ENCODE peak calls at places on chromosomes 11 and 22, in five cellular contexts. B, W, F, Q and G are unnamed samples.

GRCh38 chr11:112453601-112454577 is 193.2 kb upstream of the PLET1 start:
- DNase-seq in B (peak), W (peak), F (no peak), Q (peak), G (no peak)

GRCh38 chr22:30210235-30210831 is 36.2 kb downstream of the LIF start:
- DNase-seq in B (peak), W (peak), F (no peak), Q (no peak), G (peak)

GRCh38 chr11:15745266-15745665 is 611.1 kb downstream of the SOX6 start:
- DNase-seq in B (peak), W (no peak), F (no peak), Q (no peak), G (no peak)

GRCh38 chr22:39209756-39210155 is 35.0 kb downstream of the PDGFB start:
- DNase-seq in B (no peak), W (no peak), F (no peak), Q (no peak), G (no peak)

GRCh38 chr22:27183474-27183873 is 526.1 kb downstream of the MIAT start:
- DNase-seq in B (no peak), W (no peak), F (no peak), Q (no peak), G (no peak)

GRCh38 chr22:31217890-31218287 is 5.8 kb downstream of the LIMK2 start:
- DNase-seq in B (no peak), W (no peak), F (no peak), Q (no peak), G (no peak)

GRCh38 chr11:88231894-88232482 is 56.7 kb upstream of the RAB38 start:
- DNase-seq in B (peak), W (peak), F (no peak), Q (no peak), G (no peak)

GRCh38 chr11:9176550-9176949 is 85.2 kb upstream of the SCUBE2 start:
- DNase-seq in B (no peak), W (no peak), F (no peak), Q (no peak), G (no peak)

GRCh38 chr11:16825091-16825490 is 86.6 kb downstream of the C11orf58 start:
- DNase-seq in B (no peak), W (no peak), F (no peak), Q (no peak), G (no peak)

GRCh38 chr11:78949976-78950690 is 375.5 kb upstream of the NARS2 start:
- DNase-seq in B (no peak), W (no peak), F (no peak), Q (no peak), G (no peak)

GRCh38 chr11:64251986-64252837 is 882 bp downstream of the PLCB3 start:
- DNase-seq in B (no peak), W (peak), F (peak), Q (no peak), G (no peak)

GRCh38 chr22:36201630-36202312 is at the start of gene APOL4:
- DNase-seq in B (no peak), W (peak), F (peak), Q (no peak), G (peak)

GRCh38 chr22:37163618-37164534 is 14.2 kb upstream of the IL2RB start:
- DNase-seq in B (no peak), W (no peak), F (no peak), Q (no peak), G (no peak)

GRCh38 chr22:45886502-45886901 is 90.5 kb downstream of the WNT7B start:
- DNase-seq in B (no peak), W (no peak), F (peak), Q (no peak), G (no peak)

GRCh38 chr11:68690671-68691401 is 6.5 kb downstream of the GAL start:
- DNase-seq in B (no peak), W (no peak), F (no peak), Q (no peak), G (no peak)

GRCh38 chr11:95450547-95451123 is 219.6 kb upstream of the SESN3 start:
- DNase-seq in B (peak), W (no peak), F (no peak), Q (no peak), G (no peak)

GRCh38 chr11:2519879-2520735 is 75.3 kb downstream of the KCNQ1 start:
- DNase-seq in B (no peak), W (peak), F (peak), Q (no peak), G (no peak)

GRCh38 chr22:43967069-43967468 is 11.8 kb downstream of the SAMM50 start:
- DNase-seq in B (no peak), W (no peak), F (no peak), Q (no peak), G (no peak)

GRCh38 chr11:42422094-42422493 is 889.7 kb upstream of the API5 start:
- DNase-seq in B (peak), W (no peak), F (no peak), Q (no peak), G (no peak)

GRCh38 chr22:25514436-25514835 is 50.0 kb upstream of the GRK3 start:
- DNase-seq in B (no peak), W (no peak), F (no peak), Q (no peak), G (no peak)

GRCh38 chr11:17102447-17102846 is 25.0 kb upstream of the RPS13 start:
- DNase-seq in B (no peak), W (no peak), F (no peak), Q (no peak), G (no peak)

GRCh38 chr22:37258005-37258790 is 14.1 kb upstream of the RAC2 start:
- DNase-seq in B (no peak), W (no peak), F (no peak), Q (no peak), G (no peak)

GRCh38 chr22:42962295-42963230 is 52.4 kb downstream of the PACSIN2 start:
- DNase-seq in B (no peak), W (no peak), F (no peak), Q (no peak), G (no peak)

GRCh38 chr11:22389526-22390282 is 51.5 kb downstream of the SLC17A6 start:
- DNase-seq in B (no peak), W (no peak), F (no peak), Q (no peak), G (no peak)

GRCh38 chr11:77202941-77203900 is 75.2 kb downstream of the MYO7A start:
- DNase-seq in B (no peak), W (peak), F (no peak), Q (no peak), G (no peak)

GRCh38 chr11:7492253-7492652 is 6.9 kb downstream of the OLFML1 start:
- DNase-seq in B (no peak), W (no peak), F (no peak), Q (no peak), G (no peak)

DNA sequence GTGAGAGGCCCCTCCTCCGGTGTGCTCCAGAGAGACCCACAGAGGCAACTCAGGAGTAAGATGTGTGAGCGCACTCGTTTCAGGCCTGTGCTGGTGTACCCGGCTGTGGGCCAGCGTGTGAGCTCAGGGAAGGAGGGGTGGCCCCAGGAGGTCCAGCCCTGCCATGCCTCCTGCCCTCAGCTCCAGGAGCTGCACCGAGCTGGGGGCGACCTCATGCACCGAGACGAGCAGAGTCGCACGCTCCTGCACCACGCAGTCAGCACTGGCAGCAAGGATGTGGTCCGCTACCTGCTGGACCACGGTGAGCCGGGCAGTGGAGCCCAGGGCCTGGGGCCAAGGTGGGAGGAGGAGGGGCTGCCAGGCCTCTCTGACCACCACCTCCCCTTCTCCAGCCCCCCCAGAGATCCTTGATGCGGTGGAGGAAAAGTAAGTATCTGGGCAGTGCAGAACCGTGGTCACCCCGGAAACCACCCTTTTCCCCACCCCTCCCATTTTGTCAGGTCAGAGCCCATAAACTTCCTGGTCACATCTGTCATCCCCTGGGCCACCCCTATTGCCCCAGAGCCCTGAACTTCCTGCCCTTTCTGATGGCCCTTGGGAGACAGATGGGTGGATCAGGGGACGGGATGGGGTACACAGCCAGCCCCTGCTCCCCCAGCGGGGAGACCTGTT is 2.5 kb upstream of the MDK start:
- DNase-seq in B (no peak), W (no peak), F (no peak), Q (no peak), G (no peak)
- H3K27ac ChIP-seq in B (no peak), W (no peak), F (peak), Q (peak), G (no peak)

GRCh38 chr11:47183969-47184368 is 2.3 kb downstream of the PACSIN3 start:
- DNase-seq in B (no peak), W (no peak), F (peak), Q (no peak), G (no peak)

GRCh38 chr11:47182380-47182779 is 3.9 kb downstream of the PACSIN3 start:
- DNase-seq in B (no peak), W (no peak), F (no peak), Q (no peak), G (no peak)

GRCh38 chr11:47181271-47181670 is 4.6 kb upstream of the ARFGAP2 start:
- DNase-seq in B (no peak), W (no peak), F (no peak), Q (no peak), G (no peak)

GRCh38 chr11:47184711-47185304 is 1.4 kb downstream of the PACSIN3 start:
- DNase-seq in B (no peak), W (no peak), F (peak), Q (no peak), G (peak)

GRCh38 chr11:47183031-47183856 is 3.0 kb downstream of the PACSIN3 start:
- DNase-seq in B (no peak), W (no peak), F (peak), Q (no peak), G (no peak)
- H3K27ac ChIP-seq in B (no peak), W (no peak), F (peak), Q (no peak), G (no peak)

DNA sequence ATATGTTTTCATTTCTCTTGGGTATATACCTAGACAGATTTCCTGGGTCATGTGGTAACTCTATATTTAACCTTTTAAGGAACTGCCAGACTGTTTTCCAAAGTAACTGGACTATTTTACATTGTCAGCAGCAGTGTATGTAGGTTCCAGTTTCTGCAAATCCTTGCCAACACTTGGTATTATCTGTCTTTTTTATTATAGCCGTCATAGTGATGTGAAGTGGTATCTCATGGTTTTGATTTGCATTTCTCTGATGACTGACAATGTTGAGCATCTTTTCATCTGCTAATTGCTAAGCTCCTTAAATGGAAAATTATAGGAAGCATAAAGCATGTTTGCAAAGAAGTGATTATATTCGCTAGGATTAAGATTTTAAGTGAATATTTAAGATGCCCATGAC is 13.9 kb downstream of the NNMT start:
- DNase-seq in B (no peak), W (no peak), F (no peak), Q (no peak), G (no peak)
- H3K27ac ChIP-seq in B (no peak), W (no peak), F (no peak), Q (no peak), G (no peak)

DNA sequence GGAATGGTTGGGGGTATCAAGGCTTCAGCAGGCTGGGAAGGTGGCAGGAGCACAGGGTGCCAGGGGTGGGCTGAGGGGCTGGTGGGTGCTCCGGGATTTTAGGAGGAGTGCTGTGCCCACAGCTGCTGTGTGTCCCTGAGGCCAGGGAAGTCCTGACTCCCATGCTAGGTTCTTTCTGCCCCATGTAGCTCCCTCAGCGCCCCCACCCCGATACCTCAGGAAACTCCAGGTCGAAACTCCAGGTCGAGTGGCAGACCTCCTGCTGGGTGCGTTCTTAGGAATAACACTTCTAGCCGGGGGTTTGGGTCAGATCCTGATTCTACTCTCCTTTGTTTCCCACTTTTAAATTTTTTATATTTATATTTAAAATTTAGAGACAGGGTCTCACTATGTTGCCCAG is 8.3 kb downstream of the AP2A2 start:
- DNase-seq in B (no peak), W (no peak), F (no peak), Q (no peak), G (no peak)
- H3K27ac ChIP-seq in B (no peak), W (no peak), F (peak), Q (no peak), G (no peak)